ENCODE peak calls at places on chromosomes 16 and 17, in seven cellular contexts. P is endothelial cell of umbilical vein; H is adipocyte; B is naive thymus-derived CD4-positive, alpha-beta T cell; O is esophagus squamous epithelium; Q is heart left ventricle; N is uterus. K is an unnamed sample.

GRCh38 chr17:39598047-39598481 is 9.7 kb downstream of the NEUROD2 start:
- DNase-seq in P (no peak), H (no peak), B (no peak), O (no peak), Q (no peak), N (no peak), K (no peak)

GRCh38 chr16:57482845-57483545 is 3.3 kb downstream of the DOK4 start:
- DNase-seq in P (no peak), H (no peak), B (no peak), O (no peak), Q (no peak), N (no peak), K (no peak)

GRCh38 chr17:72747416-72747815 is 345.1 kb downstream of the SLC39A11 start:
- DNase-seq in P (no peak), H (no peak), B (no peak), O (no peak), Q (no peak), N (no peak), K (no peak)

GRCh38 chr17:79572136-79572915 is 38.5 kb downstream of the RBFOX3 start:
- DNase-seq in P (no peak), H (no peak), B (no peak), O (no peak), Q (no peak), N (no peak), K (no peak)

GRCh38 chr17:50238594-50239287 is 35.5 kb upstream of the TMEM92 start:
- DNase-seq in P (no peak), H (no peak), B (no peak), O (no peak), Q (no peak), N (no peak), K (no peak)

GRCh38 chr16:67176662-67177061 is 6.3 kb downstream of the NOL3 start:
- DNase-seq in P (no peak), H (no peak), B (no peak), O (no peak), Q (no peak), N (no peak), K (no peak)

GRCh38 chr16:65285128-65286120 is 163.6 kb upstream of the CDH11 start:
- DNase-seq in P (no peak), H (peak; percentile 54), B (no peak), O (no peak), Q (peak; percentile 45), N (no peak), K (no peak)

GRCh38 chr17:75267403-75268232 is 3.4 kb downstream of the MIF4GD start:
- DNase-seq in P (peak; percentile 17), H (no peak), B (no peak), O (no peak), Q (no peak), N (no peak), K (peak; percentile 65)

GRCh38 chr17:59451706-59452105 is 113.7 kb upstream of the DHX40 start:
- DNase-seq in P (no peak), H (peak; percentile 19), B (no peak), O (no peak), Q (no peak), N (no peak), K (peak; percentile 10)

DNA sequence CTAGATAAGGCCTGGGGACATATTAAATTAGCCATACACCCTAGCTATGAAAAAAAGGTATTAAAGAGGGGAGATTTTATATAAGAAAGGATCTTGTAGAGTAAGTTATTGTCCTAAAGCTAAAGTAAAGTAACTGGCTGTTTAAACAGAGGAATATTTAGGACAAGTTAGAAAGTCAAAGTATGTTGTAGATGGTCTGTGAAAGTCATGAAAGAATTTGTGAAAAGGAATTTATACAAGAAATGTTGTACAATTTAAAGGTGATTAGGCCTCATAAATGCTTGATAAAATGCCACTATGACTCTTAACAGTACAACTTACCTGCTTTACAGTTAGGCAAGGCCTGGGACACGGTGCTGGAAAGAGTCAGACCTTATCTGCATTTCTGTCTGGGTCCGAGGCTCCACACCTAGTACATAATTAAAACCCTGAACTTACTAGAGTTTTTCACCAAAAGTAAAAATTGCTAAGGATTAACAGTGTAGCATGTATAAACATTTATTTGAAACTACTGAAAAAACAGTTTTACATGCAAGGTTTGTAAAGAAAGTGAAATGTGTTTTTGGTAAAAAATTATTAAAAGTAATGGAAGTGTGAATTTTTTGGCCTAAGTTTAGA is 445.3 kb upstream of the TOM1L1 start:
- DNase-seq in P (no peak), H (no peak), B (no peak), O (no peak), Q (no peak), N (no peak), K (no peak)
- H3K9me3 ChIP-seq in P (peaks cover 5% of the 10 kb centered on the region), H (peaks cover 20% of the 10 kb centered on the region), B (peaks cover 6% of the 10 kb centered on the region), O (peaks cover 8% of the 10 kb centered on the region), Q (peaks cover 27% of the 10 kb centered on the region), N (peaks cover 5% of the 10 kb centered on the region), K (peaks cover 5% of the 10 kb centered on the region)

GRCh38 chr17:82334204-82334621 is 647 bp upstream of the SECTM1 start:
- DNase-seq in P (no peak), H (no peak), B (no peak), O (no peak), Q (no peak), N (no peak), K (no peak)
- H3K4me3 ChIP-seq in P (no peak overlapping the region), H (peak overlapping the region; percentile 77), B (peak overlapping the region; percentile 67), O (peak overlapping the region; percentile 37), Q (peak overlapping the region; percentile 63), N (peak overlapping the region; percentile 54), K (no peak overlapping the region)

DNA sequence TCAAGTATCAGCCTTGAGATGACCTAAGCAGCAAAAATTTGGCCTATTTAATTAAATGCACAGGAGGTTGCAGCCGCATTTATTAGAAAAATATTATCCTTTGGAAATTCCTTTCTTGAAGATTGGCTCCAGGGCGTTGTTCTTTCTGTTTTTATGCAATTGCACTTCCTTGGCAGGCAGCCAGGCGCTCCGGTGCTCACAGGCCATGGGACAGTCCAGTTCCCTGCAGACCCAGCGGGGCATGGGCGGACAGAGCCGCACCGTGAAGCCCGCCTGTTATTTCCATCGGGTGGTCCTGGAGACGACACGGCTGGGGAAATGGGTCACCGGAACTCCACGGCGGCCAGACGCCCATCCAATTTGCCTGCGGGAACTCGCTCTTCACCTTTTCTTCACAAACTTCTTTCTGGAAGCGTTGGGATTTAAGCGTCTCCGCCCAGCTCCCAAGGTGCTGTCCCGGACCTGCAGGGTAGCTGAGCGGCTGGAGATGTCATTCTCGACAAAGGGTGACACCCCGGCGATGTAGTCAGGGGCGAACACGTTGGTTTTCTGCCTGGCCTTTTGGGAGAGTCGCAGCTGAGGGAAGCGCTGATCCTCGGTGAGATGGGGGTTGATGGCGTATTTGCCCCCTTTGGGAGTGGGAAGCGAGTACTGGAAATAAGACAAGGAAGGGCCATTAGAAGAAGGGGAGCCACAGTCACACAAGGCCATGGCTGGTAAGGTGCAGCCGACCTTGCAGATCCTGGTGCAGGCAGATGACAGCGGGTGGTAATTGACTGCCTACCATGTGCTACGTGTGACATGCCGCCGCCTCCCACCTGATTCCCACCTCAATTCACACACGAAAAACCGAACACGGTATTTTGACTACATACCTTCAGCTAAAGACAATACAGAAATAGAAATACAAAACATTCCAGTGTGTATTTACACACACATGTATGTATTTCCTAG is 12.5 kb downstream of the NOB1 start:
- DNase-seq in P (peak; percentile 73), H (peak; percentile 62), B (no peak), O (no peak), Q (peak; percentile 76), N (peak; percentile 69), K (no peak)
- H3K36me3 ChIP-seq in P (peaks cover 23% of the 10 kb centered on the region), H (peaks cover 64% of the 10 kb centered on the region), B (peaks cover 71% of the 10 kb centered on the region), O (peaks cover 77% of the 10 kb centered on the region), Q (peaks cover 71% of the 10 kb centered on the region), N (no peaks in the 10 kb centered on the region), K (peaks cover 30% of the 10 kb centered on the region)

GRCh38 chr16:62068747-62069146 is 32.5 kb upstream of the CDH8 start:
- DNase-seq in P (no peak), H (no peak), B (no peak), O (no peak), Q (no peak), N (no peak), K (no peak)
- H3K9me3 ChIP-seq in P (peaks cover 2% of the 10 kb centered on the region), H (no peaks in the 10 kb centered on the region), B (no peaks in the 10 kb centered on the region), O (no peaks in the 10 kb centered on the region), Q (no peaks in the 10 kb centered on the region), N (no peaks in the 10 kb centered on the region), K (no peaks in the 10 kb centered on the region)

DNA sequence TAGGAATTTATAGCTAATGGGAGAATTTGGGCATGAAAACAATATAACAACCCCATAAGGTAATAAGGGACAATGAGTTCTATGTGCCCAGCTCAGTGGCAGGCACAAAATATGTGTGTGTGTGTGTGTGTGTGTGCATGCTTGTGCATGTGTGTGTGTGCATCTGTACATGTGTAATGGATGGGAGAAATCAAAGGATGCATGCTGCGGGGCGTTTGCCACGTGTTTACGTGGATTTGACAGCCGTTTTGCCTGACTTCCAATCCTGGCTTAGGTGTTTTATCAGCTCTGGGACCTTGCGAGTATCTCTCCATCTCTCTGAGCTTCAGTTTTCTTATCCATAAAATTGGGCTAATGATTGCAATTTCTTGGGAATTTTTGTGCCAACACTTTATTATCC is 108.4 kb downstream of the IRX5 start:
- DNase-seq in P (no peak), H (no peak), B (no peak), O (no peak), Q (no peak), N (no peak), K (no peak)
- H3K4me3 ChIP-seq in P (no peak overlapping the region), H (no peak overlapping the region), B (no peak overlapping the region), O (no peak overlapping the region), Q (no peak overlapping the region), N (no peak overlapping the region), K (no peak overlapping the region)

DNA sequence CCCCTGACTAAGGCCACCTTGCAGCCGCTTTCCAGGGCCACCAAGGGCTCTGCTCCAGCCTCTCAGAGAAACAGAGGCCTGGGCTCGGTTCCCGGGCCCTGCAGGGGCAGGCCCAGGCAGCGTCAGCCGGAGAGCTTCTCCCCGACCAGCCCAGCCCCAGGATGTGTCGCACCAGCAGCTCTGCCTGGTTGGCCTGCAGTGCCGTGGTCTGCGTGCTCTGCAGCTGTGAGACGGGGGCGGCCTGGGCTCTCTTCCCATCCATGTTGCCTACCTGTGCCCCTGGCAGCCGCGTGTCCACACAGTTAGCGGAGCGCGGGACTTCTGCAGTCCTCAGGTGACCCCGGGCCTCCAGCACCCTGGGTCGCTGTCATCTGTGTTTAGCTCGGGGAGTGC is 4.8 kb downstream of the IGFALS start:
- DNase-seq in P (no peak), H (no peak), B (no peak), O (no peak), Q (peak; percentile 17), N (peak; percentile 14), K (no peak)
- H3K36me3 ChIP-seq in P (peaks cover 23% of the 10 kb centered on the region), H (peaks cover 9% of the 10 kb centered on the region), B (peaks cover 74% of the 10 kb centered on the region), O (peaks cover 78% of the 10 kb centered on the region), Q (peaks cover 22% of the 10 kb centered on the region), N (no peaks in the 10 kb centered on the region), K (peaks cover 50% of the 10 kb centered on the region)

DNA sequence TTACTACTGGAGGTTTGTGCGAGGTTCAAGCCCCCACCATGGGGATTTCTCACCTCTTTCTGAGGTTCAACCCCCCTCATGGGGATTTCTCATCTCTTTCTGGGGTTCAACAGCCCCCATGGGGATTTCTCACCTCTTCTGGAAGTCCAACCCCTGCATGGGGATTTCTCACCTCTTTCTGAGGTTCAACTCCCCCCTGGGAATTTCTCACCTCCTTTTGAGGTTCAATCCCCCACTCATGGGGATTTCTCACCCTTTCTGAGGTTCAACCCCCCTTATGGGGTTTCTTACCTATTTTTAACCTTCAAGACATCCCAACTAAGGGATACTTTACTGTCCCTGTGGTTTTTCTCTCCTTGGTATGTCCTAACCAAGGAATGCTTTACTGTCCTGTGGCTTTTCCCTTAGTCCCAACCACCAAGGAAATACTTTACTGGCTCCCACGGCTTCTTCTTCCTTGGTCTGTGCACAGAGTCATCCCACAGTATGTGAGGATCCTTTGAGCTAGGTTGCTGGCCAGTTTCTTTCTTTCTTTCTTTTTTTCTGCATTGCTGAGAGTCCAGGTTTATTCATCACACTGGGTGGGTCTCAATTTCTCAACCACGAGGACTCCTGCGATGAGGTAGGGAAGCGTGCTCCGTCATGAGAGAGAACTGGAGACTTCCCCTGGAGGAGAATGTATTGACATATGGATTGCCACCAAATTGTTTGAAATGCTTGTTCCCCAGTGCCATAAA is 2140.2 kb downstream of the TP53TG3F start:
- DNase-seq in P (no peak), H (no peak), B (no peak), O (no peak), Q (no peak), N (no peak), K (no peak)
- H3K9me3 ChIP-seq in P (no peaks in the 10 kb centered on the region), H (no peaks in the 10 kb centered on the region), B (peaks cover 17% of the 10 kb centered on the region), O (no peaks in the 10 kb centered on the region), Q (no peaks in the 10 kb centered on the region), N (no peaks in the 10 kb centered on the region), K (no peaks in the 10 kb centered on the region)

K was measured in MG63.